ENCODE peak calls at places on chromosomes 2 and 18, in seven cellular contexts. One of them, this sample, is unnamed.

GRCh38 chr2:143808166-143808565 is 678.9 kb downstream of the ARHGAP15 start:
- DNase-seq in LoVo: no peak
- DNase-seq in RCC 7860: no peak
- DNase-seq in AG09309: no peak
- DNase-seq in NCI-H226: no peak
- DNase-seq in NCI-H2171: no peak
- DNase-seq in fibroblast of the conjunctiva: no peak
- DNase-seq in this sample: no peak

GRCh38 chr2:10284108-10284870 is 18.4 kb upstream of the HPCAL1 start:
- DNase-seq in NCI-H226: no peak
- DNase-seq in NCI-H2171: no peak
- DNase-seq in fibroblast of the conjunctiva: no peak
- DNase-seq in LoVo: no peak
- DNase-seq in AG09309: no peak
- DNase-seq in RCC 7860: no peak
- DNase-seq in this sample: peak

GRCh38 chr18:13137041-13137938 is 81.3 kb upstream of the LDLRAD4 start:
- DNase-seq in RCC 7860: no peak
- DNase-seq in AG09309: no peak
- DNase-seq in NCI-H2171: no peak
- DNase-seq in LoVo: no peak
- DNase-seq in fibroblast of the conjunctiva: no peak
- DNase-seq in NCI-H226: no peak
- DNase-seq in this sample: no peak

GRCh38 chr2:189171956-189172609 is 7.5 kb downstream of the COL5A2 start:
- DNase-seq in LoVo: no peak
- DNase-seq in AG09309: no peak
- DNase-seq in RCC 7860: no peak
- DNase-seq in fibroblast of the conjunctiva: no peak
- DNase-seq in NCI-H226: no peak
- DNase-seq in NCI-H2171: no peak
- DNase-seq in this sample: no peak

GRCh38 chr2:172775319-172775718 is 39.7 kb downstream of the RAPGEF4 start:
- DNase-seq in AG09309: no peak
- DNase-seq in LoVo: no peak
- DNase-seq in RCC 7860: no peak
- DNase-seq in NCI-H226: no peak
- DNase-seq in fibroblast of the conjunctiva: no peak
- DNase-seq in NCI-H2171: no peak
- DNase-seq in this sample: no peak

GRCh38 chr18:73901589-73901988 is 246.0 kb downstream of the FBXO15 start:
- DNase-seq in NCI-H2171: no peak
- DNase-seq in NCI-H226: no peak
- DNase-seq in AG09309: no peak
- DNase-seq in LoVo: no peak
- DNase-seq in RCC 7860: no peak
- DNase-seq in fibroblast of the conjunctiva: no peak
- DNase-seq in this sample: no peak

GRCh38 chr2:61283443-61284160 is 121.6 kb downstream of the C2orf74 start:
- DNase-seq in LoVo: no peak
- DNase-seq in AG09309: no peak
- DNase-seq in NCI-H2171: no peak
- DNase-seq in fibroblast of the conjunctiva: no peak
- DNase-seq in RCC 7860: no peak
- DNase-seq in NCI-H226: no peak
- DNase-seq in this sample: no peak

GRCh38 chr2:21228041-21228895 is 104.5 kb downstream of the TDRD15 start:
- DNase-seq in RCC 7860: no peak
- DNase-seq in LoVo: no peak
- DNase-seq in NCI-H2171: no peak
- DNase-seq in fibroblast of the conjunctiva: no peak
- DNase-seq in AG09309: no peak
- DNase-seq in NCI-H226: no peak
- DNase-seq in this sample: no peak

GRCh38 chr2:216006164-216006663 is 7.1 kb downstream of the MREG start:
- DNase-seq in fibroblast of the conjunctiva: no peak
- DNase-seq in RCC 7860: peak
- DNase-seq in LoVo: no peak
- DNase-seq in AG09309: no peak
- DNase-seq in NCI-H226: peak
- DNase-seq in NCI-H2171: no peak
- DNase-seq in this sample: no peak

GRCh38 chr2:120625865-120626560 is 109.7 kb upstream of the GLI2 start:
- DNase-seq in NCI-H226: no peak
- DNase-seq in LoVo: peak
- DNase-seq in NCI-H2171: no peak
- DNase-seq in fibroblast of the conjunctiva: no peak
- DNase-seq in RCC 7860: peak
- DNase-seq in AG09309: no peak
- DNase-seq in this sample: no peak

This sample was measured in Ammon's horn.